ENCODE peak calls at places on chromosome 20, in eight cellular contexts. S, E, Z, F, H, M, D and A are unnamed samples.

GRCh38 chr20:39849664-39850063 is 839.4 kb downstream of the MAFB start:
- DNase-seq in S (peak; percentile 92), E (peak; percentile 93), Z (peak; percentile 92), F (peak; percentile 45), H (no peak), M (no peak), D (no peak), A (no peak)

GRCh38 chr20:59314872-59315500 is 14.6 kb downstream of the EDN3 start:
- DNase-seq in S (no peak), E (no peak), Z (no peak), F (no peak), H (no peak), M (no peak), D (no peak), A (no peak)

GRCh38 chr20:46991850-46992639 is 97.4 kb downstream of the EYA2 start:
- DNase-seq in S (no peak), E (no peak), Z (no peak), F (no peak), H (no peak), M (no peak), D (no peak), A (no peak)

GRCh38 chr20:7966176-7966575 is 25.9 kb upstream of the HAO1 start:
- DNase-seq in S (no peak), E (no peak), Z (no peak), F (no peak), H (no peak), M (no peak), D (no peak), A (no peak)

GRCh38 chr20:6575912-6576391 is 191.5 kb upstream of the BMP2 start:
- DNase-seq in S (no peak), E (no peak), Z (no peak), F (no peak), H (no peak), M (no peak), D (no peak), A (no peak)

GRCh38 chr20:20603339-20603990 is 109.0 kb downstream of the RALGAPA2 start:
- DNase-seq in S (no peak), E (no peak), Z (no peak), F (peak; percentile 88), H (no peak), M (no peak), D (no peak), A (no peak)

GRCh38 chr20:34472246-34472925 is 43.8 kb upstream of the DYNLRB1 start:
- DNase-seq in S (peak; percentile 45), E (peak; percentile 64), Z (no peak), F (no peak), H (no peak), M (no peak), D (no peak), A (no peak)

GRCh38 chr20:10134176-10134575 is 84.5 kb upstream of the SNAP25 start:
- DNase-seq in S (no peak), E (no peak), Z (no peak), F (no peak), H (no peak), M (no peak), D (no peak), A (no peak)

GRCh38 chr20:4445780-4446179 is 275.9 kb upstream of the PRND start:
- DNase-seq in S (no peak), E (no peak), Z (no peak), F (no peak), H (no peak), M (no peak), D (no peak), A (no peak)

GRCh38 chr20:5146302-5146653 is 19.5 kb downstream of the CDS2 start:
- DNase-seq in S (no peak), E (no peak), Z (no peak), F (no peak), H (no peak), M (no peak), D (no peak), A (no peak)